ENCODE peak calls at places on chromosomes 12 and 14, in seven cellular contexts. O is T follicular helper cell; D is AG20443; J is islet precursor cell; M is activated T-cell treated with anti-CD3 and anti-CD28 coated beads, Interleukin-2, amount 50 U/mL, for 72 hours; R is stimulated activated CD4-positive, alpha-beta T cell treated with anti-CD3 and anti-CD28 coated beads, Interleukin-1b, Interleukin-23, amount 100 ng/mL, for 1 hour; P is effector CD4-positive, alpha-beta T cell. F is an unnamed sample.
A peak's percentile ranks its signal among the peaks of the same experiment; 100 is the strongest.

GRCh38 chr14:102848830-102849521 is 71.7 kb downstream of the TRAF3 start:
- DNase-seq in O (no peak), D (peak; percentile 72), J (no peak), M (no peak), R (no peak), P (no peak), F (no peak)

GRCh38 chr12:3131129-3131528 is 54.0 kb downstream of the TSPAN9 start:
- DNase-seq in O (no peak), D (no peak), J (peak; percentile 37), M (no peak), R (no peak), P (no peak), F (no peak)

GRCh38 chr12:26122681-26123481 is 2.0 kb downstream of the BHLHE41 start:
- DNase-seq in O (no peak), D (peak; percentile 61), J (peak; percentile 88), M (peak; percentile 37), R (no peak), P (no peak), F (peak; percentile 62)

GRCh38 chr14:95143813-95144620 is 13.3 kb downstream of the DICER1 start:
- DNase-seq in O (no peak), D (no peak), J (no peak), M (no peak), R (no peak), P (no peak), F (no peak)

GRCh38 chr14:68147331-68147730 is 327.8 kb downstream of the RAD51B start:
- DNase-seq in O (no peak), D (peak; percentile 8), J (no peak), M (no peak), R (no peak), P (no peak), F (no peak)

GRCh38 chr12:4763549-4763948 is 43.3 kb downstream of the GALNT8 start:
- DNase-seq in O (no peak), D (no peak), J (peak; percentile 94), M (no peak), R (no peak), P (no peak), F (no peak)

GRCh38 chr14:93794756-93795155 is 6.5 kb upstream of the PRIMA1 start:
- DNase-seq in O (no peak), D (no peak), J (no peak), M (no peak), R (no peak), P (no peak), F (no peak)

GRCh38 chr12:74441872-74442271 is 95.8 kb upstream of the ATXN7L3B start:
- DNase-seq in O (no peak), D (no peak), J (no peak), M (no peak), R (no peak), P (no peak), F (no peak)

GRCh38 chr14:104957146-104958113 is 20.7 kb downstream of the AHNAK2 start:
- DNase-seq in O (no peak), D (no peak), J (no peak), M (no peak), R (no peak), P (no peak), F (no peak)

GRCh38 chr14:39266871-39267591 is 33.3 kb downstream of the MIA2 start:
- DNase-seq in O (peak; percentile 46), D (peak; percentile 90), J (peak; percentile 92), M (peak; percentile 86), R (peak; percentile 37), P (peak; percentile 53), F (peak; percentile 84)

GRCh38 chr14:72788255-72788654 is 105.6 kb downstream of the DPF3 start:
- DNase-seq in O (no peak), D (no peak), J (peak; percentile 77), M (no peak), R (no peak), P (no peak), F (no peak)

GRCh38 chr12:59927041-59927440 is 331.2 kb downstream of the SLC16A7 start:
- DNase-seq in O (no peak), D (no peak), J (no peak), M (no peak), R (no peak), P (no peak), F (no peak)

GRCh38 chr14:68403794-68404522 is 388.9 kb downstream of the ZFP36L1 start:
- DNase-seq in O (no peak), D (no peak), J (no peak), M (no peak), R (no peak), P (no peak), F (no peak)

GRCh38 chr14:92990456-92991430 is 67.8 kb downstream of the CHGA start:
- DNase-seq in O (no peak), D (no peak), J (peak; percentile 90), M (no peak), R (no peak), P (no peak), F (no peak)

GRCh38 chr14:72544615-72545387 is 349.1 kb downstream of the DPF3 start:
- DNase-seq in O (no peak), D (no peak), J (peak; percentile 80), M (no peak), R (no peak), P (no peak), F (no peak)

GRCh38 chr12:48525332-48525731 is at the start of gene OR8S1:
- DNase-seq in O (no peak), D (no peak), J (no peak), M (no peak), R (no peak), P (no peak), F (no peak)

GRCh38 chr12:125225641-125226040 is 160.4 kb downstream of the AACS start:
- DNase-seq in O (no peak), D (no peak), J (no peak), M (no peak), R (no peak), P (no peak), F (no peak)

GRCh38 chr14:33655421-33655820 is 295.5 kb downstream of the EGLN3 start:
- DNase-seq in O (no peak), D (no peak), J (no peak), M (no peak), R (no peak), P (no peak), F (no peak)

GRCh38 chr14:95184413-95184790 is 27.1 kb upstream of the DICER1 start:
- DNase-seq in O (no peak), D (no peak), J (no peak), M (no peak), R (no peak), P (no peak), F (no peak)

GRCh38 chr14:95891742-95892141 is 15.1 kb downstream of the TUNAR start:
- DNase-seq in O (no peak), D (peak; percentile 66), J (no peak), M (no peak), R (no peak), P (no peak), F (no peak)

GRCh38 chr12:92338671-92339070 is 193.0 kb upstream of the BTG1 start:
- DNase-seq in O (no peak), D (peak; percentile 21), J (no peak), M (no peak), R (no peak), P (no peak), F (no peak)

GRCh38 chr12:7966558-7966957 is 30.6 kb upstream of the SLC2A3 start:
- DNase-seq in O (no peak), D (no peak), J (no peak), M (peak; percentile 8), R (no peak), P (no peak), F (no peak)

GRCh38 chr12:124809878-124810277 is 53.8 kb downstream of the SCARB1 start:
- DNase-seq in O (no peak), D (peak; percentile 79), J (no peak), M (no peak), R (no peak), P (no peak), F (no peak)

GRCh38 chr14:81366259-81366658 is 33.9 kb downstream of the STON2 start:
- DNase-seq in O (no peak), D (no peak), J (no peak), M (no peak), R (no peak), P (no peak), F (no peak)

GRCh38 chr14:77189479-77189878 is 7.9 kb downstream of the TMEM63C start:
- DNase-seq in O (no peak), D (no peak), J (peak; percentile 11), M (no peak), R (no peak), P (no peak), F (no peak)

GRCh38 chr12:77630341-77630740 is 200.4 kb upstream of the NAV3 start:
- DNase-seq in O (no peak), D (no peak), J (no peak), M (no peak), R (no peak), P (no peak), F (no peak)

GRCh38 chr12:22672951-22673350 is 48.0 kb downstream of the ETNK1 start:
- DNase-seq in O (no peak), D (peak; percentile 70), J (no peak), M (no peak), R (no peak), P (no peak), F (no peak)

F was measured in GM13977.